ENCODE peak calls at places on chromosomes 3 and 15, in ten cellular contexts. One of them, this sample, is unnamed. For H3K4me1, the result is how much of the 10 kb centered on the place peaks cover.

GRCh38 chr3:127547761-127548605 is 42.5 kb downstream of the TPRA1 start:
- DNase-seq in HepG2: peak
- DNase-seq in pancreas: peak
- DNase-seq in heart right ventricle: peak
- DNase-seq in cardiac muscle cell: peak
- DNase-seq in HCT116: peak
- DNase-seq in psoas muscle: peak
- DNase-seq in hepatocyte: peak
- DNase-seq in A673: peak
- DNase-seq in CD8-positive, alpha-beta memory T cell: peak
- DNase-seq in this sample: peak

GRCh38 chr3:49649576-49649975 is 24.6 kb upstream of the APEH start:
- DNase-seq in psoas muscle: peak
- DNase-seq in CD8-positive, alpha-beta memory T cell: no peak
- DNase-seq in HCT116: no peak
- DNase-seq in pancreas: no peak
- DNase-seq in HepG2: peak
- DNase-seq in heart right ventricle: no peak
- DNase-seq in hepatocyte: no peak
- DNase-seq in A673: no peak
- DNase-seq in cardiac muscle cell: no peak
- DNase-seq in this sample: no peak

GRCh38 chr3:38655708-38656300 is 6.3 kb upstream of the SCN5A start:
- DNase-seq in A673: peak
- DNase-seq in heart right ventricle: no peak
- DNase-seq in pancreas: no peak
- DNase-seq in hepatocyte: peak
- DNase-seq in HepG2: peak
- DNase-seq in psoas muscle: no peak
- DNase-seq in HCT116: peak
- DNase-seq in cardiac muscle cell: peak
- DNase-seq in CD8-positive, alpha-beta memory T cell: no peak
- DNase-seq in this sample: no peak

GRCh38 chr3:99868438-99868723 is 50.7 kb downstream of the CMSS1 start:
- DNase-seq in A673: no peak
- DNase-seq in heart right ventricle: no peak
- DNase-seq in HepG2: no peak
- DNase-seq in CD8-positive, alpha-beta memory T cell: no peak
- DNase-seq in HCT116: no peak
- DNase-seq in pancreas: no peak
- DNase-seq in hepatocyte: peak
- DNase-seq in psoas muscle: no peak
- DNase-seq in cardiac muscle cell: no peak
- DNase-seq in this sample: no peak

GRCh38 chr3:36446230-36446629 is 65.9 kb downstream of the STAC start:
- DNase-seq in hepatocyte: no peak
- DNase-seq in psoas muscle: no peak
- DNase-seq in CD8-positive, alpha-beta memory T cell: no peak
- DNase-seq in cardiac muscle cell: no peak
- DNase-seq in HepG2: no peak
- DNase-seq in heart right ventricle: no peak
- DNase-seq in A673: no peak
- DNase-seq in HCT116: no peak
- DNase-seq in pancreas: no peak
- DNase-seq in this sample: no peak

GRCh38 chr15:38610748-38611147 is 46.1 kb upstream of the RASGRP1 start:
- DNase-seq in psoas muscle: no peak
- DNase-seq in heart right ventricle: no peak
- DNase-seq in cardiac muscle cell: no peak
- DNase-seq in HCT116: no peak
- DNase-seq in HepG2: no peak
- DNase-seq in hepatocyte: no peak
- DNase-seq in pancreas: no peak
- DNase-seq in A673: no peak
- DNase-seq in CD8-positive, alpha-beta memory T cell: no peak
- DNase-seq in this sample: no peak

GRCh38 chr15:73630030-73630429 is 3.2 kb downstream of the NPTN start:
- DNase-seq in HepG2: peak
- DNase-seq in CD8-positive, alpha-beta memory T cell: no peak
- DNase-seq in HCT116: no peak
- DNase-seq in A673: peak
- DNase-seq in hepatocyte: no peak
- DNase-seq in psoas muscle: no peak
- DNase-seq in pancreas: no peak
- DNase-seq in heart right ventricle: no peak
- DNase-seq in cardiac muscle cell: no peak
- DNase-seq in this sample: no peak

GRCh38 chr15:36278219-36278618 is 301.2 kb upstream of the CDIN1 start:
- DNase-seq in HCT116: no peak
- DNase-seq in CD8-positive, alpha-beta memory T cell: no peak
- DNase-seq in A673: peak
- DNase-seq in cardiac muscle cell: peak
- DNase-seq in hepatocyte: no peak
- DNase-seq in heart right ventricle: no peak
- DNase-seq in HepG2: no peak
- DNase-seq in pancreas: no peak
- DNase-seq in psoas muscle: no peak
- DNase-seq in this sample: no peak

GRCh38 chr3:39065197-39065596 is 13.4 kb downstream of the WDR48 start:
- DNase-seq in pancreas: no peak
- DNase-seq in heart right ventricle: no peak
- DNase-seq in CD8-positive, alpha-beta memory T cell: no peak
- DNase-seq in cardiac muscle cell: peak
- DNase-seq in HepG2: peak
- DNase-seq in A673: peak
- DNase-seq in hepatocyte: peak
- DNase-seq in HCT116: peak
- DNase-seq in psoas muscle: no peak
- DNase-seq in this sample: no peak

GRCh38 chr3:51830345-51830744 is 31.1 kb upstream of the IQCF2 start:
- DNase-seq in psoas muscle: no peak
- DNase-seq in hepatocyte: no peak
- DNase-seq in HCT116: no peak
- DNase-seq in CD8-positive, alpha-beta memory T cell: no peak
- DNase-seq in pancreas: no peak
- DNase-seq in A673: no peak
- DNase-seq in heart right ventricle: no peak
- DNase-seq in cardiac muscle cell: no peak
- DNase-seq in HepG2: no peak
- DNase-seq in this sample: no peak

GRCh38 chr15:70597056-70597603 is 166.2 kb downstream of the UACA start:
- DNase-seq in A673: no peak
- DNase-seq in psoas muscle: no peak
- DNase-seq in hepatocyte: peak
- DNase-seq in cardiac muscle cell: no peak
- DNase-seq in HepG2: peak
- DNase-seq in pancreas: no peak
- DNase-seq in HCT116: no peak
- DNase-seq in CD8-positive, alpha-beta memory T cell: no peak
- DNase-seq in heart right ventricle: no peak
- DNase-seq in this sample: no peak

GRCh38 chr15:40038267-40038653 is 721 bp downstream of the SRP14 start:
- DNase-seq in A673: no peak
- DNase-seq in CD8-positive, alpha-beta memory T cell: no peak
- DNase-seq in HCT116: no peak
- DNase-seq in HepG2: no peak
- DNase-seq in heart right ventricle: no peak
- DNase-seq in psoas muscle: no peak
- DNase-seq in cardiac muscle cell: peak
- DNase-seq in hepatocyte: no peak
- DNase-seq in pancreas: no peak
- DNase-seq in this sample: no peak

GRCh38 chr15:85691350-85692240 is 103.1 kb downstream of the KLHL25 start:
- DNase-seq in HepG2: no peak
- DNase-seq in A673: no peak
- DNase-seq in psoas muscle: no peak
- DNase-seq in heart right ventricle: no peak
- DNase-seq in cardiac muscle cell: no peak
- DNase-seq in pancreas: no peak
- DNase-seq in HCT116: no peak
- DNase-seq in CD8-positive, alpha-beta memory T cell: peak
- DNase-seq in hepatocyte: no peak
- DNase-seq in this sample: no peak

GRCh38 chr15:98815207-98815606 is 166.9 kb downstream of the IGF1R start:
- DNase-seq in HepG2: peak
- DNase-seq in A673: no peak
- DNase-seq in cardiac muscle cell: no peak
- DNase-seq in CD8-positive, alpha-beta memory T cell: no peak
- DNase-seq in HCT116: no peak
- DNase-seq in psoas muscle: no peak
- DNase-seq in pancreas: no peak
- DNase-seq in hepatocyte: no peak
- DNase-seq in heart right ventricle: no peak
- DNase-seq in this sample: no peak

DNA sequence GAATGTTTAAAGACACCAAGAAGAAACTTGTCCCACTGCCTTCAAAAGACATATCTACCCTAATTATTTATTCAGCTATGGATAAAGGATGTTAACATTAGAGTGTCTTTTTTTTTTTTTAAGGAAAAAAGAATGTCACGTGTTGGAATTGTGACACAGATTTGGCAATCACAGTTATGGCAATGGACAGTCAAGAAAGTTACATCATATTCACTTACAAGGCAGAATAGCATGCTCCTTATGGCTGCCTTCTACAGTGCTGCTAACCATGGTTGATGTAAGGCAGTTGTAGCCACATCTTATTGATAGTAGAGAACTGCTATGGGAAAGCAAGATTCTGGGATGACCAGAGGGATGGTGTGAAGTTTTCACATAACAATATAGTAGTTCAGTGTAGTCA is 128.8 kb upstream of the ZBTB20 start:
- DNase-seq in heart right ventricle: no peak
- DNase-seq in CD8-positive, alpha-beta memory T cell: no peak
- DNase-seq in HepG2: no peak
- DNase-seq in hepatocyte: no peak
- DNase-seq in cardiac muscle cell: peak
- DNase-seq in HCT116: no peak
- DNase-seq in psoas muscle: no peak
- DNase-seq in A673: no peak
- DNase-seq in pancreas: no peak
- DNase-seq in this sample: no peak
- H3K4me1 ChIP-seq in heart right ventricle: under half
- H3K4me1 ChIP-seq in CD8-positive, alpha-beta memory T cell: under half
- H3K4me1 ChIP-seq in HepG2: under half
- H3K4me1 ChIP-seq in hepatocyte: under half
- H3K4me1 ChIP-seq in cardiac muscle cell: under half
- H3K4me1 ChIP-seq in HCT116: under half
- H3K4me1 ChIP-seq in psoas muscle: under half
- H3K4me1 ChIP-seq in A673: under half
- H3K4me1 ChIP-seq in pancreas: under half
- H3K4me1 ChIP-seq in this sample: under half

GRCh38 chr15:81040757-81041156 is 40.0 kb downstream of the TLNRD1 start:
- DNase-seq in pancreas: no peak
- DNase-seq in A673: no peak
- DNase-seq in cardiac muscle cell: no peak
- DNase-seq in HCT116: no peak
- DNase-seq in hepatocyte: no peak
- DNase-seq in psoas muscle: no peak
- DNase-seq in heart right ventricle: no peak
- DNase-seq in CD8-positive, alpha-beta memory T cell: no peak
- DNase-seq in HepG2: no peak
- DNase-seq in this sample: no peak

GRCh38 chr15:81043568-81044301 is 43.0 kb downstream of the TLNRD1 start:
- DNase-seq in pancreas: no peak
- DNase-seq in cardiac muscle cell: no peak
- DNase-seq in HCT116: no peak
- DNase-seq in heart right ventricle: no peak
- DNase-seq in A673: no peak
- DNase-seq in hepatocyte: no peak
- DNase-seq in CD8-positive, alpha-beta memory T cell: no peak
- DNase-seq in HepG2: no peak
- DNase-seq in psoas muscle: no peak
- DNase-seq in this sample: no peak

GRCh38 chr15:81037952-81038743 is 37.4 kb downstream of the TLNRD1 start:
- DNase-seq in heart right ventricle: no peak
- DNase-seq in pancreas: no peak
- DNase-seq in A673: no peak
- DNase-seq in HepG2: no peak
- DNase-seq in hepatocyte: no peak
- DNase-seq in CD8-positive, alpha-beta memory T cell: no peak
- DNase-seq in HCT116: no peak
- DNase-seq in psoas muscle: no peak
- DNase-seq in cardiac muscle cell: no peak
- DNase-seq in this sample: no peak

GRCh38 chr15:81033508-81033907 is 32.8 kb downstream of the TLNRD1 start:
- DNase-seq in pancreas: no peak
- DNase-seq in cardiac muscle cell: no peak
- DNase-seq in A673: no peak
- DNase-seq in heart right ventricle: no peak
- DNase-seq in hepatocyte: no peak
- DNase-seq in CD8-positive, alpha-beta memory T cell: no peak
- DNase-seq in HCT116: no peak
- DNase-seq in HepG2: no peak
- DNase-seq in psoas muscle: no peak
- DNase-seq in this sample: no peak

GRCh38 chr15:81038975-81039607 is 38.4 kb downstream of the TLNRD1 start:
- DNase-seq in A673: no peak
- DNase-seq in pancreas: peak
- DNase-seq in cardiac muscle cell: peak
- DNase-seq in hepatocyte: peak
- DNase-seq in CD8-positive, alpha-beta memory T cell: no peak
- DNase-seq in heart right ventricle: no peak
- DNase-seq in HCT116: no peak
- DNase-seq in psoas muscle: no peak
- DNase-seq in HepG2: peak
- DNase-seq in this sample: no peak
- H3K27ac ChIP-seq in A673: no peak
- H3K27ac ChIP-seq in pancreas: peak
- H3K27ac ChIP-seq in cardiac muscle cell: no peak
- H3K27ac ChIP-seq in hepatocyte: peak
- H3K27ac ChIP-seq in CD8-positive, alpha-beta memory T cell: no peak
- H3K27ac ChIP-seq in heart right ventricle: peak
- H3K27ac ChIP-seq in HCT116: no peak
- H3K27ac ChIP-seq in psoas muscle: no peak
- H3K27ac ChIP-seq in HepG2: no peak
- H3K27ac ChIP-seq in this sample: peak

GRCh38 chr3:128620268-128620691 is 30.3 kb downstream of the RPN1 start:
- DNase-seq in hepatocyte: no peak
- DNase-seq in A673: no peak
- DNase-seq in psoas muscle: no peak
- DNase-seq in heart right ventricle: no peak
- DNase-seq in cardiac muscle cell: no peak
- DNase-seq in HCT116: no peak
- DNase-seq in CD8-positive, alpha-beta memory T cell: no peak
- DNase-seq in pancreas: no peak
- DNase-seq in HepG2: no peak
- DNase-seq in this sample: no peak
- H3K4me3 ChIP-seq in hepatocyte: no peak
- H3K4me3 ChIP-seq in A673: no peak
- H3K4me3 ChIP-seq in psoas muscle: no peak
- H3K4me3 ChIP-seq in heart right ventricle: no peak
- H3K4me3 ChIP-seq in cardiac muscle cell: no peak
- H3K4me3 ChIP-seq in HCT116: no peak
- H3K4me3 ChIP-seq in CD8-positive, alpha-beta memory T cell: no peak
- H3K4me3 ChIP-seq in pancreas: no peak
- H3K4me3 ChIP-seq in HepG2: no peak
- H3K4me3 ChIP-seq in this sample: no peak

DNA sequence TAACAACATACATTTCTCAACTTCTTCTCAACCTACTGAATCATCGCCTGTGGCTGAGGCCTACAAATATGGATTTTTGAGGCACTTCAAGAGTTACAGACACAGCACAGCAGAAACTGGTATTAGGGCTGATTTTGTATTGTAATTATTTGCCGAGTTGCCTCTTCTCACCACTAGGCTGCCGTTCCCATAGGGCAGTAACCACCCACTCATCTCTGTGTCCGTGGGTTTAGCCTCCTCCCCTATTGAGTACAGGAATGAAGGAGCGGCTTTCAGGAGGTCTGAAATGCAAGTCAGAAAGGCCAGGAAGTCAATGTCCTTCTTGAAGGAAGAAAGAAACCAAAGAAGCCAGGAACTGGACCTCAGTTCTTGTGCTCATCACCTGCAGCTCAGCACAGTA is 220.8 kb downstream of the MTHFS start:
- DNase-seq in CD8-positive, alpha-beta memory T cell: no peak
- DNase-seq in cardiac muscle cell: no peak
- DNase-seq in hepatocyte: no peak
- DNase-seq in HCT116: no peak
- DNase-seq in psoas muscle: no peak
- DNase-seq in pancreas: no peak
- DNase-seq in HepG2: no peak
- DNase-seq in heart right ventricle: no peak
- DNase-seq in A673: no peak
- DNase-seq in this sample: no peak
- H3K4me1 ChIP-seq in CD8-positive, alpha-beta memory T cell: under half
- H3K4me1 ChIP-seq in cardiac muscle cell: under half
- H3K4me1 ChIP-seq in hepatocyte: under half
- H3K4me1 ChIP-seq in HCT116: under half
- H3K4me1 ChIP-seq in psoas muscle: under half
- H3K4me1 ChIP-seq in pancreas: under half
- H3K4me1 ChIP-seq in HepG2: under half
- H3K4me1 ChIP-seq in heart right ventricle: under half
- H3K4me1 ChIP-seq in A673: under half
- H3K4me1 ChIP-seq in this sample: under half